ENCODE peak calls at places on chromosomes 3 and 15, in seven cellular contexts. G is HEK293T; O is natural killer cell treated with Interleukin-12 subunit alpha and Interleukin-12 subunit beta and Interleukin-15 and Interleukin-18, amount 100 ng/mL, for 72 hours; M is AG08396; K is activated CD8-positive, alpha-beta memory T cell treated with anti-CD3 and anti-CD28 coated beads for 4 hours; J is hepatic stellate cell; Z is stomach. U is an unnamed sample.

GRCh38 chr3:138072816-138073215 is 42.6 kb downstream of the DZIP1L start:
- DNase-seq in G (no peak), O (no peak), M (no peak), K (no peak), J (no peak), Z (no peak), U (no peak)

GRCh38 chr3:184543256-184543655 is 18.3 kb upstream of the EPHB3 start:
- DNase-seq in G (no peak), O (no peak), M (no peak), K (no peak), J (no peak), Z (no peak), U (no peak)

GRCh38 chr3:179929091-179929529 is 107.6 kb downstream of the PEX5L start:
- DNase-seq in G (peak; percentile 22), O (no peak), M (peak; percentile 61), K (no peak), J (peak; percentile 34), Z (peak; percentile 44), U (peak; percentile 59)

GRCh38 chr3:88003115-88003755 is 55.6 kb downstream of the CGGBP1 start:
- DNase-seq in G (peak; percentile 34), O (no peak), M (peak; percentile 32), K (no peak), J (peak; percentile 17), Z (no peak), U (peak; percentile 26)

GRCh38 chr15:64038878-64039277 is 7.4 kb downstream of the DAPK2 start:
- DNase-seq in G (no peak), O (no peak), M (no peak), K (no peak), J (no peak), Z (no peak), U (no peak)

GRCh38 chr15:62051166-62051565 is 9.1 kb downstream of the VPS13C start:
- DNase-seq in G (no peak), O (no peak), M (no peak), K (no peak), J (no peak), Z (no peak), U (no peak)

GRCh38 chr3:34212175-34212574 is 413.7 kb downstream of the PDCD6IP start:
- DNase-seq in G (no peak), O (no peak), M (no peak), K (no peak), J (peak; percentile 17), Z (peak; percentile 47), U (no peak)

GRCh38 chr15:42194502-42194901 is 13.6 kb downstream of the VPS39 start:
- DNase-seq in G (no peak), O (no peak), M (no peak), K (no peak), J (no peak), Z (no peak), U (no peak)

GRCh38 chr3:43086460-43087165 is 19.3 kb downstream of the POMGNT2 start:
- DNase-seq in G (no peak), O (no peak), M (no peak), K (no peak), J (no peak), Z (no peak), U (no peak)

GRCh38 chr15:64354683-64355558 is 1.1 kb downstream of the CSNK1G1 start:
- DNase-seq in G (no peak), O (no peak), M (no peak), K (no peak), J (no peak), Z (no peak), U (no peak)

GRCh38 chr15:41950505-41950904 is 21.9 kb downstream of the EHD4 start:
- DNase-seq in G (no peak), O (no peak), M (no peak), K (no peak), J (no peak), Z (no peak), U (no peak)

GRCh38 chr3:195073866-195074860 is 196.8 kb downstream of the XXYLT1 start:
- DNase-seq in G (no peak), O (no peak), M (no peak), K (no peak), J (no peak), Z (peak; percentile 10), U (no peak)

GRCh38 chr3:86785381-86785780 is 205.6 kb downstream of the VGLL3 start:
- DNase-seq in G (no peak), O (no peak), M (peak; percentile 8), K (no peak), J (peak; percentile 17), Z (no peak), U (no peak)

GRCh38 chr15:37081985-37082384 is 18.4 kb downstream of the MEIS2 start:
- DNase-seq in G (no peak), O (no peak), M (no peak), K (no peak), J (no peak), Z (no peak), U (no peak)

GRCh38 chr3:123559040-123559861 is 25.6 kb downstream of the HACD2 start:
- DNase-seq in G (peak; percentile 53), O (peak; percentile 63), M (peak; percentile 46), K (no peak), J (peak; percentile 16), Z (no peak), U (peak; percentile 62)

GRCh38 chr3:158200973-158201372 is 91.1 kb downstream of the RSRC1 start:
- DNase-seq in G (no peak), O (no peak), M (no peak), K (no peak), J (no peak), Z (no peak), U (no peak)

U was measured in iPS-NIHi11.